ENCODE peak calls at places on chromosomes 4 and X, in nine cellular contexts. P is NCI-H524; Q is effector CD4-positive, alpha-beta T cell; K is heart right ventricle; Y is foreskin keratinocyte; Z is breast epithelium; D is activated CD4-positive, alpha-beta T cell treated with anti-CD3 and anti-CD28 coated beads for 48 hours; A is Caki2; I is pulmonary artery endothelial cell. N is an unnamed sample.

GRCh38 chrX:136794080-136794479 is 13.3 kb upstream of the ARHGEF6 start:
- DNase-seq in I (no peak), D (no peak), K (no peak), Z (no peak), P (no peak), A (no peak), Q (no peak), Y (no peak), N (no peak)

GRCh38 chr4:175127314-175127713 is 209.2 kb downstream of the ADAM29 start:
- DNase-seq in Z (no peak), I (no peak), P (no peak), K (no peak), Q (no peak), Y (no peak), A (peak), D (no peak), N (no peak)

GRCh38 chr4:37976991-37977470 is 16.8 kb downstream of the PTTG2 start:
- DNase-seq in Y (no peak), A (peak), Q (peak), K (peak), Z (peak), D (peak), I (no peak), P (peak), N (peak)

GRCh38 chr4:29551813-29552212 is 1168.4 kb upstream of the PCDH7 start:
- DNase-seq in D (no peak), Q (no peak), I (no peak), Z (no peak), A (no peak), P (peak), K (no peak), Y (no peak), N (no peak)

GRCh38 chrX:78545233-78545632 is 113.9 kb downstream of the RTL3 start:
- DNase-seq in Y (no peak), A (no peak), I (no peak), P (no peak), Q (no peak), D (no peak), Z (no peak), K (no peak), N (no peak)

GRCh38 chr4:139839664-139840063 is 174.0 kb downstream of the MGST2 start:
- DNase-seq in K (no peak), I (no peak), Y (no peak), P (no peak), Z (no peak), D (no peak), A (no peak), Q (no peak), N (no peak)

GRCh38 chr4:52996261-52997131 is 134.4 kb downstream of the RASL11B start:
- DNase-seq in Z (no peak), Q (no peak), A (no peak), K (peak), Y (no peak), P (no peak), D (no peak), I (peak), N (peak)

GRCh38 chr4:7462509-7462971 is 27.8 kb upstream of the PSAPL1 start:
- DNase-seq in I (no peak), Y (peak), A (peak), K (no peak), Z (no peak), D (no peak), Q (no peak), P (peak), N (no peak)

GRCh38 chrX:30228526-30228925 is 1.9 kb upstream of the MAGEB3 start:
- DNase-seq in Z (no peak), P (no peak), Q (no peak), I (no peak), A (no peak), D (no peak), Y (no peak), K (no peak), N (no peak)

GRCh38 chrX:95945528-95945927 is 739.1 kb upstream of the DIAPH2 start:
- DNase-seq in Z (no peak), Y (no peak), I (no peak), Q (no peak), A (no peak), D (no peak), P (no peak), K (no peak), N (no peak)

GRCh38 chr4:100790838-100791615 is 273.2 kb upstream of the EMCN start:
- DNase-seq in I (no peak), Q (no peak), A (no peak), P (no peak), Z (no peak), D (no peak), Y (no peak), K (no peak), N (no peak)

GRCh38 chrX:124986284-124986683 is 333.4 kb upstream of the TEX13C start:
- DNase-seq in Q (no peak), P (no peak), D (no peak), A (no peak), Z (no peak), Y (no peak), I (no peak), K (no peak), N (no peak)

GRCh38 chr4:183876268-183876934 is 28.7 kb upstream of the STOX2 start:
- DNase-seq in Z (peak), P (peak), I (peak), A (peak), Y (peak), K (peak), D (no peak), Q (no peak), N (peak)

GRCh38 chr4:92184566-92184965 is 119.2 kb upstream of the GRID2 start:
- DNase-seq in A (no peak), Q (no peak), P (no peak), I (no peak), Y (no peak), D (no peak), K (no peak), Z (no peak), N (no peak)

GRCh38 chrX:150934453-150934852 is 36.0 kb upstream of the CD99L2 start:
- DNase-seq in Y (peak), P (peak), I (no peak), K (no peak), Z (no peak), Q (no peak), D (no peak), A (peak), N (peak)

GRCh38 chrX:33128048-33128805 is 83.1 kb downstream of the DMD start:
- DNase-seq in Q (no peak), A (no peak), Z (no peak), K (no peak), I (no peak), D (no peak), P (no peak), Y (no peak), N (no peak)

GRCh38 chr4:11566440-11567022 is 137.8 kb upstream of the HS3ST1 start:
- DNase-seq in Q (no peak), A (no peak), Y (no peak), D (no peak), Z (no peak), I (no peak), P (peak), K (no peak), N (no peak)

GRCh38 chr4:145847764-145848163 is 90.9 kb downstream of the ZNF827 start:
- DNase-seq in Q (no peak), A (no peak), Y (no peak), I (no peak), P (no peak), Z (no peak), D (no peak), K (no peak), N (no peak)

GRCh38 chrX:16140448-16140847 is 17.1 kb downstream of the GRPR start:
- DNase-seq in P (no peak), Q (no peak), I (no peak), A (no peak), D (no peak), Y (no peak), Z (no peak), K (no peak), N (no peak)

GRCh38 chr4:113436360-113436759 is 325.2 kb downstream of the CAMK2D start:
- DNase-seq in A (peak), Y (no peak), K (no peak), I (peak), P (no peak), Q (no peak), D (no peak), Z (no peak), N (peak)

GRCh38 chrX:20309796-20310195 is 43.1 kb upstream of the RPS6KA3 start:
- DNase-seq in A (no peak), D (no peak), Y (no peak), Q (no peak), Z (no peak), P (no peak), K (no peak), I (no peak), N (peak)

GRCh38 chr4:30912098-30912719 is 192.0 kb downstream of the PCDH7 start:
- DNase-seq in Z (no peak), A (no peak), P (no peak), D (no peak), K (no peak), Q (no peak), Y (no peak), I (no peak), N (no peak)

GRCh38 chr4:35772291-35772690 is 472.0 kb downstream of the ARAP2 start:
- DNase-seq in P (no peak), D (no peak), A (no peak), Y (peak), Z (no peak), I (no peak), K (no peak), Q (no peak), N (no peak)

GRCh38 chr4:97558204-97558804 is 585.0 kb downstream of the STPG2 start:
- DNase-seq in K (no peak), Y (no peak), P (no peak), Z (no peak), I (no peak), D (no peak), A (no peak), Q (no peak), N (no peak)

GRCh38 chr4:113979157-113979972 is at the start of gene ARSJ:
- DNase-seq in Z (peak), P (peak), D (peak), Q (no peak), A (peak), I (peak), Y (peak), K (peak), N (peak)

GRCh38 chr4:128604840-128605239 is 204.7 kb upstream of the JADE1 start:
- DNase-seq in A (no peak), K (no peak), D (no peak), I (no peak), P (no peak), Y (peak), Q (no peak), Z (no peak), N (no peak)

GRCh38 chr4:17310269-17310652 is 201.6 kb downstream of the QDPR start:
- DNase-seq in Z (no peak), I (no peak), Q (no peak), K (no peak), P (no peak), Y (no peak), A (no peak), D (no peak), N (no peak)